ENCODE peak calls at places on chromosome 9, in four cellular contexts. Y, V, D and X are unnamed samples.

GRCh38 chr9:6215562-6215961 is at the start of gene IL33:
- DNase-seq in Y (no peak), V (no peak), D (no peak), X (no peak)

GRCh38 chr9:138051586-138052321 is 174.2 kb downstream of the CACNA1B start:
- DNase-seq in Y (no peak), V (peak), D (no peak), X (no peak)

GRCh38 chr9:74953235-74953741 is 576 bp upstream of the C9orf40 start:
- DNase-seq in Y (no peak), V (no peak), D (no peak), X (peak)

GRCh38 chr9:85577353-85577952 is 164.3 kb downstream of the AGTPBP1 start:
- DNase-seq in Y (no peak), V (no peak), D (no peak), X (no peak)

GRCh38 chr9:18542837-18543405 is 69.0 kb downstream of the ADAMTSL1 start:
- DNase-seq in Y (no peak), V (no peak), D (no peak), X (no peak)

GRCh38 chr9:78316151-78316892 is 19.4 kb downstream of the PSAT1 start:
- DNase-seq in Y (no peak), V (no peak), D (no peak), X (no peak)

GRCh38 chr9:108153391-108153790 is 663.8 kb upstream of the KLF4 start:
- DNase-seq in Y (no peak), V (no peak), D (no peak), X (no peak)

GRCh38 chr9:76433851-76434250 is 25.1 kb upstream of the GCNT1 start:
- DNase-seq in Y (no peak), V (no peak), D (no peak), X (no peak)

GRCh38 chr9:20363233-20363632 is 259.1 kb downstream of the MLLT3 start:
- DNase-seq in Y (no peak), V (no peak), D (no peak), X (no peak)

GRCh38 chr9:32886021-32886420 is 102.7 kb downstream of the TMEM215 start:
- DNase-seq in Y (no peak), V (no peak), D (no peak), X (no peak)

GRCh38 chr9:13351768-13352386 is 72.4 kb upstream of the MPDZ start:
- DNase-seq in Y (peak), V (no peak), D (peak), X (peak)

GRCh38 chr9:117403848-117404247 is 11.0 kb downstream of the ASTN2 start:
- DNase-seq in Y (no peak), V (no peak), D (peak), X (no peak)

GRCh38 chr9:108035485-108035884 is 545.9 kb upstream of the KLF4 start:
- DNase-seq in Y (no peak), V (no peak), D (no peak), X (no peak)

GRCh38 chr9:18985464-18985951 is 47.5 kb downstream of the SAXO1 start:
- DNase-seq in Y (no peak), V (peak), D (no peak), X (no peak)

GRCh38 chr9:100437860-100438805 is 11.2 kb downstream of the MSANTD3 start:
- DNase-seq in Y (peak), V (peak), D (peak), X (peak)

GRCh38 chr9:101028346-101029299 is at the start of gene PLPPR1:
- DNase-seq in Y (peak), V (peak), D (peak), X (no peak)

GRCh38 chr9:27497883-27498553 is 26.1 kb upstream of the IFNK start:
- DNase-seq in Y (no peak), V (no peak), D (no peak), X (no peak)
- H3K4me3 ChIP-seq in Y (no peak), V (no peak), D (peak), X (no peak)

GRCh38 chr9:105426657-105427056 is 21.2 kb upstream of the FSD1L start:
- DNase-seq in Y (no peak), V (no peak), D (no peak), X (no peak)
- TF ChIP-seq CTCF in Y (no peak), V (no peak), D (no peak), X (no peak)

GRCh38 chr9:38212016-38212415 is 143.0 kb upstream of the SHB start:
- DNase-seq in Y (no peak), V (no peak), D (no peak), X (no peak)
- H3K4me3 ChIP-seq in Y (no peak), V (no peak), D (no peak), X (no peak)

GRCh38 chr9:121439711-121440110 is 59.9 kb downstream of the GGTA1 start:
- DNase-seq in Y (no peak), V (no peak), D (no peak), X (no peak)

GRCh38 chr9:121437891-121438290 is 61.8 kb downstream of the GGTA1 start:
- DNase-seq in Y (no peak), V (no peak), D (no peak), X (no peak)

GRCh38 chr9:121439016-121439415 is 60.6 kb downstream of the GGTA1 start:
- DNase-seq in Y (no peak), V (no peak), D (no peak), X (no peak)

GRCh38 chr9:121441163-121441562 is 58.5 kb downstream of the GGTA1 start:
- DNase-seq in Y (no peak), V (no peak), D (no peak), X (no peak)

GRCh38 chr9:121440265-121440664 is 59.4 kb downstream of the GGTA1 start:
- DNase-seq in Y (no peak), V (no peak), D (peak), X (no peak)
- TF ChIP-seq CTCF in Y (no peak), V (no peak), D (peak), X (no peak)

GRCh38 chr9:35079041-35079425 is 709 bp downstream of the FANCG start:
- DNase-seq in Y (peak), V (no peak), D (no peak), X (no peak)
- H3K4me3 ChIP-seq in Y (peak), V (peak), D (peak), X (peak)